ENCODE peak calls at places on chromosome 17, in eight cellular contexts. W, B, K, A, E, Z, F and N are unnamed samples.

GRCh38 chr17:82871056-82871775 is 31.4 kb upstream of the ZNF750 start:
- DNase-seq in W (no peak), B (no peak), F (no peak), E (no peak), A (peak; percentile 21), K (no peak), Z (no peak), N (no peak)

GRCh38 chr17:83034525-83034924 is 44.9 kb upstream of the METRNL start:
- DNase-seq in K (no peak), F (no peak), Z (no peak), E (no peak), A (no peak), W (no peak), B (no peak), N (no peak)

GRCh38 chr17:56028837-56029236 is 124.4 kb upstream of the ANKFN1 start:
- DNase-seq in A (no peak), E (no peak), Z (no peak), K (no peak), W (no peak), F (no peak), B (no peak), N (no peak)

GRCh38 chr17:43200127-43200526 is 11.5 kb upstream of the TMEM106A start:
- DNase-seq in K (no peak), A (no peak), F (no peak), B (no peak), E (peak; percentile 52), Z (peak; percentile 3), W (no peak), N (no peak)

GRCh38 chr17:2025220-2025621 is at the start of gene RTN4RL1:
- DNase-seq in Z (no peak), A (peak; percentile 85), K (peak; percentile 54), W (peak; percentile 80), B (no peak), E (peak; percentile 89), F (no peak), N (no peak)

GRCh38 chr17:45852535-45853297 is 8.0 kb downstream of the SPPL2C start:
- DNase-seq in W (peak; percentile 57), B (peak; percentile 11), A (peak; percentile 22), Z (peak; percentile 47), F (peak; percentile 12), K (peak; percentile 31), E (peak; percentile 63), N (no peak)

GRCh38 chr17:74690409-74690825 is 22.3 kb downstream of the CD300LF start:
- DNase-seq in A (no peak), F (no peak), B (no peak), Z (no peak), K (no peak), W (no peak), E (no peak), N (no peak)

GRCh38 chr17:7043544-7044268 is at the start of gene SLC16A11:
- DNase-seq in A (no peak), Z (no peak), K (no peak), B (no peak), E (no peak), F (no peak), W (no peak), N (no peak)

GRCh38 chr17:82330322-82331239 is 3.0 kb downstream of the SECTM1 start:
- DNase-seq in Z (no peak), W (no peak), B (no peak), F (peak; percentile 27), A (peak; percentile 49), E (peak; percentile 61), K (no peak), N (no peak)

GRCh38 chr17:6297119-6297518 is 137.8 kb downstream of the AIPL1 start:
- DNase-seq in E (no peak), A (no peak), W (no peak), B (no peak), K (no peak), F (no peak), Z (no peak), N (no peak)

GRCh38 chr17:39642675-39643074 is 5.7 kb downstream of the STARD3 start:
- DNase-seq in B (no peak), E (no peak), F (no peak), K (no peak), Z (no peak), A (no peak), W (no peak), N (no peak)

GRCh38 chr17:45651145-45651713 is 132.9 kb upstream of the CRHR1 start:
- DNase-seq in A (no peak), B (no peak), W (no peak), E (no peak), F (no peak), Z (no peak), K (no peak), N (no peak)

GRCh38 chr17:29007456-29008455 is 1.9 kb upstream of the SEZ6 start:
- DNase-seq in Z (no peak), K (no peak), E (no peak), B (no peak), W (peak; percentile 97), F (no peak), A (peak; percentile 74), N (peak; percentile 19)

GRCh38 chr17:83072600-83073358 is 6.6 kb upstream of the METRNL start:
- DNase-seq in W (no peak), A (no peak), F (no peak), B (no peak), K (no peak), E (no peak), Z (no peak), N (no peak)

GRCh38 chr17:54900457-54901229 is at the start of gene TOM1L1:
- DNase-seq in K (no peak), B (no peak), A (peak; percentile 78), W (peak; percentile 89), F (no peak), E (no peak), Z (peak; percentile 47), N (peak; percentile 11)

GRCh38 chr17:51371732-51372151 is 111.4 kb downstream of the UTP18 start:
- DNase-seq in B (peak; percentile 2), F (no peak), K (peak; percentile 17), Z (peak; percentile 52), A (peak; percentile 47), W (peak; percentile 88), E (peak; percentile 43), N (no peak)

GRCh38 chr17:67942810-67943209 is 53.5 kb downstream of the C17orf58 start:
- DNase-seq in B (no peak), F (no peak), W (peak; percentile 25), A (no peak), E (no peak), Z (no peak), K (no peak), N (no peak)

DNA sequence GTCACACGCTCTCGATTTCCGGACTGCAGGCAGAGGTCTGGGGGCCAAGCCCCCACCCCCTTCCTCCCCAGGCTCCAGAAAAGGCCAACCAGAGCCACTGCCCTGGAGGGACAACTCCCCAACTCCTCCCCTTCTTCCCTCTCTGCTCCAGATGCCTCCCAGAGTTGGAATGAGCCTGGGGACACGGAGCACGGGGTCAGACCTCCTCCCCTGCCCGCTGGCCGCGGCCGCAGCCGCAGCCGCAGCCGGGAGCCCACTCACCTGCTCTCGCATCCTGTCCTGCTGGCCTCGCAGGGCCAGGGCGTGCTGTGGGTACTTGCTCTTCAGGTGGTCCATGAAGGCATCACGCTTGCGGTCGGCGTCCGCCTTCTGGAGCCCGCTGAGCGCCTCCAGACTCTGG is 27.5 kb downstream of the SRCIN1 start:
- DNase-seq in W (no peak), K (no peak), E (no peak), A (no peak), F (no peak), B (no peak), Z (no peak), N (no peak)
- H3K4me3 ChIP-seq in W (no peak overlapping the region), K (no peak overlapping the region), E (no peak overlapping the region), A (no peak overlapping the region), F (no peak overlapping the region), B (no peak overlapping the region), Z (no peak overlapping the region), N (no peak overlapping the region)

GRCh38 chr17:17509601-17510425 is 13.6 kb upstream of the RASD1 start:
- DNase-seq in A (no peak), F (no peak), E (no peak), Z (no peak), B (no peak), W (no peak), K (no peak), N (no peak)
- H3K4me3 ChIP-seq in A (no peak overlapping the region), F (no peak overlapping the region), E (no peak overlapping the region), Z (no peak overlapping the region), B (no peak overlapping the region), W (no peak overlapping the region), K (no peak overlapping the region), N (no peak overlapping the region)

GRCh38 chr17:48426019-48426418 is 4.0 kb downstream of the SKAP1 start:
- DNase-seq in F (no peak), E (no peak), W (no peak), Z (no peak), K (no peak), A (no peak), B (no peak), N (no peak)

GRCh38 chr17:48432820-48433775 is 3.1 kb upstream of the SKAP1 start:
- DNase-seq in K (no peak), E (no peak), B (no peak), Z (no peak), F (no peak), W (no peak), A (no peak), N (no peak)

GRCh38 chr17:48429638-48430586 is at the start of gene SKAP1:
- DNase-seq in K (peak; percentile 55), F (no peak), E (no peak), B (no peak), Z (no peak), W (no peak), A (no peak), N (no peak)

GRCh38 chr17:48427598-48427997 is 2.4 kb downstream of the SKAP1 start:
- DNase-seq in B (no peak), E (no peak), F (no peak), Z (no peak), A (no peak), W (no peak), K (no peak), N (no peak)

GRCh38 chr17:48429156-48429555 is 858 bp downstream of the SKAP1 start:
- DNase-seq in E (no peak), B (no peak), F (no peak), K (no peak), W (no peak), Z (no peak), A (no peak), N (no peak)
- H3K4me3 ChIP-seq in E (no peak overlapping the region), B (no peak overlapping the region), F (no peak overlapping the region), K (peak overlapping the region; percentile 93), W (no peak overlapping the region), Z (no peak overlapping the region), A (no peak overlapping the region), N (no peak overlapping the region)

DNA sequence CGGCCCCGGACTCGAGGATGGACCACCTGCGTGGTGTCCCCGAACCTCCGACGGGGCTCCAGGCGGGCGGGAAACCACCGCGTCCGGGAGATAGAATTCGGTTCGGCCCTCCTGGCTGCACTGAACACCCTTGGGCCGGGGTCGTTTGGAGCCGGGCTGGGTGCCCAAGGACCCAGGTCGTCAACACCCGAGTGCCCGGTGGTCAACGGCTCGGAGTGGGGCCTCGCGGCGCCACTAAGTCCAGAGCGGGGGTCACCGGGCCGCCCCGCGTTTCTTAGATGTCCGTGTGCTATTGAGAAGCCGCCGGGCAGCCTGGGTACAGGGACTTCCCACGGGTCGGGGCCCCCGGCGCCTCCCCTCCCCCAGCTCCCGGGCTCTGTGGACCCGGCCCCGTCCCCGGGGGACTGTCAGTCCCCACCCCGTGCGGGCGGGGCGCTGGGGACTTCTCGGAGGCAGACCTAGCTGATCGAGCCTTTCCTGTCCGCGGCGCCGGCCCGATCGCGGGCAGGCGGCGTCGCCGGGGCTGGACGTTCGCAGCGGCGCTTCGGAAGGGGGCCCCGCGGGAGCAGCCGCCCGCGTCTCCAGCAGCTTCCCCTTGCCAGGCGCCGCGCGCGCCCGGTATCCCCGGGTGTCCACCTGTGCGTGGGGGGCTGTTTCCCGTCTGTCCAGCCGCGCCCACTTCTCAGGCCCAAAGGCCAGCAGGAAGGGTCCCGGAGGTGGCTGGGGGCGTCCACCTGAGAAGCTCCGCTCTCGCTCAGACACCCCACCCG is 655 bp upstream of the NPTX1 start:
- DNase-seq in K (no peak), E (no peak), A (no peak), F (no peak), W (no peak), B (no peak), Z (no peak), N (no peak)
- H3K4me3 ChIP-seq in K (peak overlapping the region; percentile 37), E (no peak overlapping the region), A (peak overlapping the region; percentile 6), F (no peak overlapping the region), W (peak overlapping the region; percentile 54), B (no peak overlapping the region), Z (peak overlapping the region; percentile 34), N (no peak overlapping the region)